ENCODE peak calls at places on chromosomes 1 and 21, in nine cellular contexts. Y is RPMI7951, A is NCI-H2029 treated with DMSO at 0.1 percent for 48 hours, Z is NCI-H748 treated with DMSO at 0.1 percent for 48 hours, J is GM13977, V is COR-L47, Q is posterior vena cava, R is mucosa of gallbladder, L is RWPE1. F is an unnamed sample.

GRCh38 chr1:224542783-224543440 is 73.2 kb upstream of the CNIH3 start:
- DNase-seq in R (no peak), Y (peak), J (no peak), A (no peak), V (no peak), L (peak), Z (no peak), Q (no peak), F (peak)

GRCh38 chr1:67777532-67777931 is 55.7 kb downstream of the GNG12 start:
- DNase-seq in Z (no peak), A (no peak), R (no peak), Q (no peak), Y (no peak), J (no peak), L (no peak), V (no peak), F (no peak)

GRCh38 chr1:95754412-95754811 is 520.4 kb downstream of the RWDD3 start:
- DNase-seq in R (no peak), V (no peak), Z (no peak), J (no peak), Y (no peak), Q (no peak), L (no peak), A (no peak), F (no peak)

GRCh38 chr21:34834307-34834706 is 165.5 kb downstream of the CLIC6 start:
- DNase-seq in R (no peak), Y (no peak), Q (peak), J (no peak), V (no peak), A (no peak), L (no peak), Z (no peak), F (no peak)

GRCh38 chr1:212700892-212701819 is 1.5 kb upstream of the BATF3 start:
- DNase-seq in V (no peak), J (no peak), L (no peak), Z (peak), R (peak), A (no peak), Q (peak), Y (peak), F (no peak)

GRCh38 chr1:228035844-228036243 is 29.0 kb downstream of the WNT3A start:
- DNase-seq in V (no peak), Z (no peak), Q (peak), R (no peak), Y (no peak), J (no peak), A (no peak), L (no peak), F (no peak)

GRCh38 chr1:97093742-97094141 is 372.2 kb downstream of the PTBP2 start:
- DNase-seq in V (no peak), J (no peak), Z (no peak), L (no peak), Y (no peak), A (no peak), Q (no peak), R (no peak), F (no peak)

GRCh38 chr1:71698186-71698585 is 584.2 kb downstream of the NEGR1 start:
- DNase-seq in J (no peak), V (no peak), A (no peak), L (no peak), Z (no peak), Q (no peak), Y (no peak), R (no peak), F (no peak)

GRCh38 chr1:37676281-37677243 is 15.8 kb upstream of the CDCA8 start:
- DNase-seq in L (no peak), J (peak), Q (peak), R (peak), A (no peak), Y (no peak), Z (no peak), V (no peak), F (no peak)

GRCh38 chr21:46675595-46676280 is 40.3 kb downstream of the PRMT2 start:
- DNase-seq in A (no peak), Y (peak), L (no peak), Z (no peak), V (no peak), Q (no peak), J (no peak), R (no peak), F (no peak)

F was measured in glomerular endothelial cell.